ENCODE peak calls at places on chromosomes 7 and 10, in ten cellular contexts. One of them, this sample, is unnamed.

GRCh38 chr10:48448796-48449195 is 142.3 kb downstream of the MAPK8 start:
- DNase-seq in HFF-Myc: no peak
- DNase-seq in endothelial cell: no peak
- DNase-seq in Caco-2: no peak
- DNase-seq in astrocyte of the spinal cord: peak
- DNase-seq in omental fat pad: no peak
- DNase-seq in ovary: no peak
- DNase-seq in sigmoid colon: no peak
- DNase-seq in choroid plexus epithelial cell: peak
- DNase-seq in progenitor cell of endocrine pancreas: no peak
- DNase-seq in this sample: peak

GRCh38 chr10:6024334-6024682 is 37.9 kb downstream of the IL2RA start:
- DNase-seq in Caco-2: no peak
- DNase-seq in sigmoid colon: no peak
- DNase-seq in ovary: no peak
- DNase-seq in astrocyte of the spinal cord: no peak
- DNase-seq in endothelial cell: no peak
- DNase-seq in choroid plexus epithelial cell: no peak
- DNase-seq in omental fat pad: no peak
- DNase-seq in HFF-Myc: no peak
- DNase-seq in progenitor cell of endocrine pancreas: no peak
- DNase-seq in this sample: no peak

GRCh38 chr7:20301311-20301939 is 29.3 kb upstream of the ITGB8 start:
- DNase-seq in HFF-Myc: peak
- DNase-seq in omental fat pad: no peak
- DNase-seq in Caco-2: no peak
- DNase-seq in ovary: no peak
- DNase-seq in progenitor cell of endocrine pancreas: no peak
- DNase-seq in choroid plexus epithelial cell: peak
- DNase-seq in sigmoid colon: no peak
- DNase-seq in endothelial cell: no peak
- DNase-seq in astrocyte of the spinal cord: peak
- DNase-seq in this sample: peak

GRCh38 chr7:137508437-137509175 is 165.1 kb upstream of the PTN start:
- DNase-seq in HFF-Myc: peak
- DNase-seq in sigmoid colon: no peak
- DNase-seq in astrocyte of the spinal cord: peak
- DNase-seq in choroid plexus epithelial cell: peak
- DNase-seq in endothelial cell: no peak
- DNase-seq in Caco-2: no peak
- DNase-seq in omental fat pad: no peak
- DNase-seq in ovary: no peak
- DNase-seq in progenitor cell of endocrine pancreas: no peak
- DNase-seq in this sample: no peak

GRCh38 chr7:108613949-108614381 is 44.3 kb downstream of the DNAJB9 start:
- DNase-seq in Caco-2: no peak
- DNase-seq in sigmoid colon: no peak
- DNase-seq in HFF-Myc: no peak
- DNase-seq in progenitor cell of endocrine pancreas: no peak
- DNase-seq in omental fat pad: no peak
- DNase-seq in choroid plexus epithelial cell: no peak
- DNase-seq in astrocyte of the spinal cord: no peak
- DNase-seq in ovary: no peak
- DNase-seq in endothelial cell: no peak
- DNase-seq in this sample: no peak

GRCh38 chr10:35415505-35415904 is 79.2 kb downstream of the CCNY start:
- DNase-seq in ovary: no peak
- DNase-seq in sigmoid colon: peak
- DNase-seq in HFF-Myc: no peak
- DNase-seq in Caco-2: no peak
- DNase-seq in astrocyte of the spinal cord: no peak
- DNase-seq in choroid plexus epithelial cell: no peak
- DNase-seq in omental fat pad: no peak
- DNase-seq in endothelial cell: no peak
- DNase-seq in progenitor cell of endocrine pancreas: no peak
- DNase-seq in this sample: no peak

GRCh38 chr10:21497177-21497807 is 28.2 kb downstream of the SKIDA1 start:
- DNase-seq in Caco-2: peak
- DNase-seq in omental fat pad: peak
- DNase-seq in endothelial cell: peak
- DNase-seq in choroid plexus epithelial cell: peak
- DNase-seq in progenitor cell of endocrine pancreas: peak
- DNase-seq in HFF-Myc: no peak
- DNase-seq in ovary: peak
- DNase-seq in sigmoid colon: peak
- DNase-seq in astrocyte of the spinal cord: peak
- DNase-seq in this sample: peak

GRCh38 chr10:108303149-108303548 is 1138.6 kb upstream of the SORCS1 start:
- DNase-seq in progenitor cell of endocrine pancreas: no peak
- DNase-seq in endothelial cell: no peak
- DNase-seq in sigmoid colon: no peak
- DNase-seq in Caco-2: no peak
- DNase-seq in omental fat pad: no peak
- DNase-seq in ovary: no peak
- DNase-seq in HFF-Myc: no peak
- DNase-seq in choroid plexus epithelial cell: no peak
- DNase-seq in astrocyte of the spinal cord: no peak
- DNase-seq in this sample: no peak

GRCh38 chr7:113784317-113784716 is 134.5 kb downstream of the PPP1R3A start:
- DNase-seq in endothelial cell: no peak
- DNase-seq in ovary: no peak
- DNase-seq in progenitor cell of endocrine pancreas: no peak
- DNase-seq in Caco-2: no peak
- DNase-seq in omental fat pad: no peak
- DNase-seq in sigmoid colon: no peak
- DNase-seq in choroid plexus epithelial cell: no peak
- DNase-seq in HFF-Myc: no peak
- DNase-seq in astrocyte of the spinal cord: no peak
- DNase-seq in this sample: no peak

GRCh38 chr7:18508441-18509427 is 13.2 kb downstream of the HDAC9 start:
- DNase-seq in Caco-2: peak
- DNase-seq in progenitor cell of endocrine pancreas: no peak
- DNase-seq in endothelial cell: no peak
- DNase-seq in ovary: no peak
- DNase-seq in omental fat pad: no peak
- DNase-seq in HFF-Myc: peak
- DNase-seq in choroid plexus epithelial cell: peak
- DNase-seq in astrocyte of the spinal cord: peak
- DNase-seq in sigmoid colon: no peak
- DNase-seq in this sample: peak

GRCh38 chr7:13262929-13263530 is 575.6 kb downstream of the ARL4A start:
- DNase-seq in choroid plexus epithelial cell: peak
- DNase-seq in astrocyte of the spinal cord: peak
- DNase-seq in sigmoid colon: no peak
- DNase-seq in omental fat pad: no peak
- DNase-seq in progenitor cell of endocrine pancreas: no peak
- DNase-seq in endothelial cell: no peak
- DNase-seq in ovary: no peak
- DNase-seq in HFF-Myc: no peak
- DNase-seq in Caco-2: peak
- DNase-seq in this sample: peak

GRCh38 chr7:85322252-85322651 is 135.4 kb upstream of the SEMA3D start:
- DNase-seq in progenitor cell of endocrine pancreas: no peak
- DNase-seq in omental fat pad: no peak
- DNase-seq in endothelial cell: no peak
- DNase-seq in choroid plexus epithelial cell: no peak
- DNase-seq in sigmoid colon: no peak
- DNase-seq in HFF-Myc: no peak
- DNase-seq in Caco-2: no peak
- DNase-seq in astrocyte of the spinal cord: no peak
- DNase-seq in ovary: no peak
- DNase-seq in this sample: no peak

GRCh38 chr7:157401567-157402387 is 65.0 kb downstream of the DNAJB6 start:
- DNase-seq in astrocyte of the spinal cord: no peak
- DNase-seq in HFF-Myc: no peak
- DNase-seq in sigmoid colon: peak
- DNase-seq in endothelial cell: no peak
- DNase-seq in ovary: no peak
- DNase-seq in Caco-2: no peak
- DNase-seq in choroid plexus epithelial cell: no peak
- DNase-seq in progenitor cell of endocrine pancreas: no peak
- DNase-seq in omental fat pad: no peak
- DNase-seq in this sample: no peak

GRCh38 chr7:123480107-123480506 is 54.3 kb downstream of the IQUB start:
- DNase-seq in choroid plexus epithelial cell: no peak
- DNase-seq in ovary: no peak
- DNase-seq in astrocyte of the spinal cord: no peak
- DNase-seq in endothelial cell: no peak
- DNase-seq in sigmoid colon: no peak
- DNase-seq in progenitor cell of endocrine pancreas: no peak
- DNase-seq in HFF-Myc: no peak
- DNase-seq in omental fat pad: no peak
- DNase-seq in Caco-2: no peak
- DNase-seq in this sample: no peak

GRCh38 chr10:117246997-117247667 is 6.2 kb downstream of the SLC18A2 start:
- DNase-seq in omental fat pad: no peak
- DNase-seq in sigmoid colon: no peak
- DNase-seq in choroid plexus epithelial cell: no peak
- DNase-seq in progenitor cell of endocrine pancreas: no peak
- DNase-seq in Caco-2: no peak
- DNase-seq in endothelial cell: no peak
- DNase-seq in ovary: no peak
- DNase-seq in HFF-Myc: peak
- DNase-seq in astrocyte of the spinal cord: no peak
- DNase-seq in this sample: no peak

GRCh38 chr7:131145026-131145425 is 182.7 kb upstream of the MKLN1 start:
- DNase-seq in omental fat pad: no peak
- DNase-seq in astrocyte of the spinal cord: peak
- DNase-seq in Caco-2: no peak
- DNase-seq in progenitor cell of endocrine pancreas: no peak
- DNase-seq in sigmoid colon: no peak
- DNase-seq in choroid plexus epithelial cell: peak
- DNase-seq in ovary: no peak
- DNase-seq in endothelial cell: no peak
- DNase-seq in HFF-Myc: no peak
- DNase-seq in this sample: no peak

GRCh38 chr7:19519443-19519977 is 189.3 kb downstream of the POLR1F start:
- DNase-seq in endothelial cell: no peak
- DNase-seq in ovary: no peak
- DNase-seq in Caco-2: no peak
- DNase-seq in choroid plexus epithelial cell: peak
- DNase-seq in progenitor cell of endocrine pancreas: no peak
- DNase-seq in sigmoid colon: no peak
- DNase-seq in omental fat pad: no peak
- DNase-seq in astrocyte of the spinal cord: peak
- DNase-seq in HFF-Myc: no peak
- DNase-seq in this sample: no peak

GRCh38 chr7:37234928-37235327 is 213.7 kb downstream of the ELMO1 start:
- DNase-seq in endothelial cell: peak
- DNase-seq in Caco-2: peak
- DNase-seq in ovary: no peak
- DNase-seq in astrocyte of the spinal cord: no peak
- DNase-seq in HFF-Myc: no peak
- DNase-seq in omental fat pad: no peak
- DNase-seq in choroid plexus epithelial cell: peak
- DNase-seq in sigmoid colon: no peak
- DNase-seq in progenitor cell of endocrine pancreas: no peak
- DNase-seq in this sample: peak
- TF ChIP-seq CTCF in endothelial cell: peak
- TF ChIP-seq CTCF in Caco-2: peak
- TF ChIP-seq CTCF in ovary: no peak
- TF ChIP-seq CTCF in astrocyte of the spinal cord: peak
- TF ChIP-seq CTCF in HFF-Myc: peak
- TF ChIP-seq CTCF in omental fat pad: peak
- TF ChIP-seq CTCF in choroid plexus epithelial cell: peak
- TF ChIP-seq CTCF in sigmoid colon: no peak
- TF ChIP-seq CTCF in progenitor cell of endocrine pancreas: peak
- TF ChIP-seq CTCF in this sample: peak

DNA sequence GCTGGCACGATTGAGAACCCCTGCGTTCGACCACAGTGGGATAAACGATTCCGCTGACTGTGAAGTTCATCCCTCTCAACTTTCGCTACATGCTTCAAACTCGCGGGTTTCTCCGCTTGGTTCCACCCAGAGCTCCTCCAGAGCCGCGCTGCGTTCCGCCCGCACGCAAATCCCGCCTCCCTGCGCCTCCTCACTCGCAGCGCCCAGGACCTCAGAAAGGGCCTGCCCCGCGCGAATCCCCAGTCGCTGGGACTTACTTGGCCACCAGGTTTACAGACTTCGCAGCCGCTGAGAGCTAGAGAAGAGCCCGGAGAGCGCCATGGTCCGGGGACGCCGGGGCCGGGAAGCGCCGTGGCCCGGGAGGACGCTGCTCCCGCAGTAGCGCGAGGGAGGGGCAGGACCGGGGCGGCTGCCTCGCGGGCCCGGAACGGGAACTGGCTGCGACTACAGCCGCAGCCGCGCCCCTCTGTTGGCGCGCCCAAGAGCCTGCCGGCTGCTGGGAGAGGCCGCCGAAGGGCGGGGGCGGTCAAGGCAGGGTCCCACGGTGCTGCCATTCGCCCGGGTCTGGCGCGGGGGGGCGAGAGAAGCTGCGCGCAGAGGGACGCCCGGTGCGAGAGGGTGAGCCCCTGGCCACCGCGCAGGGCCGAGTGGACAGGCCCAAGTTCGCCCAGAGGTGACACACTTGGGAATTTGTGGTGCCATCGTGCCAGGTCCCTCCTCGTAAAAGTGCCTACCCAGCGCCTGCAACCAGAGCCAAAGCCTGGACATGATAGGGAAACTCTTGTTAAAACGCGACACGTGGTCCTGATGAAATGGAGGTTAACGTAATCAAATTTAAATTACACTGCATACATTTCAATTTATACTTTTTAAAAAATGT is at the start of gene NOD1:
- DNase-seq in progenitor cell of endocrine pancreas: peak
- DNase-seq in HFF-Myc: no peak
- DNase-seq in astrocyte of the spinal cord: peak
- DNase-seq in ovary: peak
- DNase-seq in omental fat pad: no peak
- DNase-seq in Caco-2: peak
- DNase-seq in choroid plexus epithelial cell: peak
- DNase-seq in sigmoid colon: peak
- DNase-seq in endothelial cell: peak
- DNase-seq in this sample: peak
- TF ChIP-seq CTCF in progenitor cell of endocrine pancreas: peak
- TF ChIP-seq CTCF in HFF-Myc: no peak
- TF ChIP-seq CTCF in astrocyte of the spinal cord: peak
- TF ChIP-seq CTCF in ovary: no peak
- TF ChIP-seq CTCF in omental fat pad: no peak
- TF ChIP-seq CTCF in Caco-2: peak
- TF ChIP-seq CTCF in choroid plexus epithelial cell: peak
- TF ChIP-seq CTCF in sigmoid colon: no peak
- TF ChIP-seq CTCF in endothelial cell: no peak
- TF ChIP-seq CTCF in this sample: no peak

GRCh38 chr10:95558593-95559320 is 2.4 kb downstream of the SORBS1 start:
- DNase-seq in astrocyte of the spinal cord: no peak
- DNase-seq in sigmoid colon: no peak
- DNase-seq in Caco-2: no peak
- DNase-seq in choroid plexus epithelial cell: no peak
- DNase-seq in endothelial cell: no peak
- DNase-seq in progenitor cell of endocrine pancreas: no peak
- DNase-seq in ovary: no peak
- DNase-seq in HFF-Myc: no peak
- DNase-seq in omental fat pad: no peak
- DNase-seq in this sample: no peak
- TF ChIP-seq CTCF in astrocyte of the spinal cord: no peak
- TF ChIP-seq CTCF in sigmoid colon: no peak
- TF ChIP-seq CTCF in Caco-2: peak
- TF ChIP-seq CTCF in choroid plexus epithelial cell: no peak
- TF ChIP-seq CTCF in endothelial cell: no peak
- TF ChIP-seq CTCF in progenitor cell of endocrine pancreas: no peak
- TF ChIP-seq CTCF in ovary: no peak
- TF ChIP-seq CTCF in HFF-Myc: no peak
- TF ChIP-seq CTCF in omental fat pad: no peak
- TF ChIP-seq CTCF in this sample: no peak

GRCh38 chr7:127938588-127938987 is 92.6 kb downstream of the LRRC4 start:
- DNase-seq in HFF-Myc: no peak
- DNase-seq in choroid plexus epithelial cell: peak
- DNase-seq in Caco-2: no peak
- DNase-seq in progenitor cell of endocrine pancreas: no peak
- DNase-seq in omental fat pad: no peak
- DNase-seq in ovary: no peak
- DNase-seq in sigmoid colon: no peak
- DNase-seq in endothelial cell: no peak
- DNase-seq in astrocyte of the spinal cord: peak
- DNase-seq in this sample: no peak
- TF ChIP-seq CTCF in HFF-Myc: no peak
- TF ChIP-seq CTCF in choroid plexus epithelial cell: peak
- TF ChIP-seq CTCF in Caco-2: no peak
- TF ChIP-seq CTCF in progenitor cell of endocrine pancreas: no peak
- TF ChIP-seq CTCF in omental fat pad: no peak
- TF ChIP-seq CTCF in ovary: no peak
- TF ChIP-seq CTCF in sigmoid colon: no peak
- TF ChIP-seq CTCF in endothelial cell: no peak
- TF ChIP-seq CTCF in astrocyte of the spinal cord: no peak
- TF ChIP-seq CTCF in this sample: no peak